ENCODE peak calls at places on chromosomes 13 and 19, in seven cellular contexts. G is NCI-H510A treated with DMSO at 0.1 percent for 48 hours; K is EH; X is fibroblast of lung; Y is activated naive CD4-positive, alpha-beta T cell treated with anti-CD3 and anti-CD28 coated beads, Interleukin-2, amount 10 ng/mL, durations not matched to agents 7 days and 5 days; B is NCI-H345; O is amniotic epithelial cell. T is an unnamed sample.

GRCh38 chr13:75847588-75847987 is 211.5 kb downstream of the LMO7 start:
- DNase-seq in G (no peak), K (no peak), X (no peak), Y (no peak), B (no peak), O (no peak), T (no peak)

GRCh38 chr13:82330499-82330898 is 1551.8 kb downstream of the SLITRK1 start:
- DNase-seq in G (no peak), K (peak; percentile 9), X (no peak), Y (no peak), B (no peak), O (no peak), T (peak; percentile 5)

GRCh38 chr19:13441810-13442512 is 64.3 kb downstream of the CACNA1A start:
- DNase-seq in G (no peak), K (peak; percentile 60), X (peak; percentile 37), Y (peak; percentile 71), B (no peak), O (peak; percentile 5), T (peak; percentile 62)

GRCh38 chr19:28998974-28999373 is 214.0 kb downstream of the UQCRFS1 start:
- DNase-seq in G (no peak), K (no peak), X (no peak), Y (no peak), B (no peak), O (no peak), T (no peak)

GRCh38 chr19:52584686-52585085 is 14.6 kb downstream of the ZNF701 start:
- DNase-seq in G (no peak), K (no peak), X (no peak), Y (no peak), B (no peak), O (no peak), T (no peak)

GRCh38 chr13:24083722-24084421 is 76.6 kb upstream of the SPATA13 start:
- DNase-seq in G (no peak), K (no peak), X (no peak), Y (no peak), B (no peak), O (no peak), T (no peak)

GRCh38 chr13:44386932-44387556 is 13.4 kb downstream of the SERP2 start:
- DNase-seq in G (no peak), K (no peak), X (no peak), Y (no peak), B (no peak), O (peak; percentile 80), T (no peak)

GRCh38 chr19:46610851-46611770 is 10.0 kb downstream of the CALM3 start:
- DNase-seq in G (no peak), K (peak; percentile 57), X (peak; percentile 71), Y (peak; percentile 59), B (no peak), O (no peak), T (peak; percentile 78)

GRCh38 chr13:25468330-25469178 is 96.8 kb downstream of the ATP8A2 start:
- DNase-seq in G (peak; percentile 56), K (peak; percentile 15), X (peak; percentile 54), Y (peak; percentile 32), B (peak; percentile 69), O (peak; percentile 32), T (peak; percentile 22)

GRCh38 chr13:34076943-34077703 is 259.2 kb downstream of the RFC3 start:
- DNase-seq in G (peak; percentile 27), K (peak; percentile 89), X (peak; percentile 79), Y (no peak), B (peak; percentile 23), O (peak; percentile 27), T (peak; percentile 43)

T was measured in RPMI7951.